ENCODE peak calls at places on chromosome 14, in four cellular contexts. One of them, this sample, is unnamed.

GRCh38 chr14:105900398-105901160 is 374.2 kb downstream of the TMEM121 start:
- DNase-seq in GM12878: no peak
- DNase-seq in HepG2: no peak
- DNase-seq in WTC11: peak; percentile 2
- DNase-seq in this sample: peak; percentile 2

GRCh38 chr14:75673345-75673744 is 12.3 kb downstream of the TTLL5 start:
- DNase-seq in HepG2: no peak
- DNase-seq in GM12878: peak; percentile 39
- DNase-seq in WTC11: no peak
- DNase-seq in this sample: no peak

GRCh38 chr14:67240978-67241415 is 238 bp upstream of the PALS1 start:
- DNase-seq in WTC11: peak; percentile 95
- DNase-seq in GM12878: peak; percentile 71
- DNase-seq in HepG2: peak; percentile 90
- DNase-seq in this sample: peak; percentile 92

GRCh38 chr14:86527312-86527711 is 997.4 kb downstream of the FLRT2 start:
- DNase-seq in GM12878: no peak
- DNase-seq in WTC11: no peak
- DNase-seq in HepG2: no peak
- DNase-seq in this sample: no peak

GRCh38 chr14:86790408-86791364 is 1202.3 kb downstream of the GALC start:
- DNase-seq in HepG2: peak; percentile 42
- DNase-seq in GM12878: no peak
- DNase-seq in WTC11: no peak
- DNase-seq in this sample: no peak

GRCh38 chr14:67413806-67414769 is 2.1 kb upstream of the PLEK2 start:
- DNase-seq in WTC11: no peak
- DNase-seq in HepG2: peak; percentile 24
- DNase-seq in GM12878: no peak
- DNase-seq in this sample: peak; percentile 70

GRCh38 chr14:77707355-77707723 is 484 bp downstream of the ALKBH1 start:
- DNase-seq in GM12878: no peak
- DNase-seq in WTC11: no peak
- DNase-seq in HepG2: peak; percentile 14
- DNase-seq in this sample: peak; percentile 26

GRCh38 chr14:54696998-54697397 is 130.1 kb downstream of the SAMD4A start:
- DNase-seq in HepG2: no peak
- DNase-seq in GM12878: no peak
- DNase-seq in WTC11: no peak
- DNase-seq in this sample: no peak

GRCh38 chr14:73829526-73830431 is 21.9 kb upstream of the PTGR2 start:
- DNase-seq in HepG2: peak; percentile 45
- DNase-seq in WTC11: no peak
- DNase-seq in GM12878: peak; percentile 49
- DNase-seq in this sample: peak; percentile 32

GRCh38 chr14:95274283-95274682 is 45.4 kb downstream of the CLMN start:
- DNase-seq in GM12878: no peak
- DNase-seq in HepG2: no peak
- DNase-seq in WTC11: no peak
- DNase-seq in this sample: no peak

GRCh38 chr14:77316872-77317271 is 3.8 kb downstream of the POMT2 start:
- DNase-seq in WTC11: no peak
- DNase-seq in GM12878: no peak
- DNase-seq in HepG2: no peak
- DNase-seq in this sample: no peak

GRCh38 chr14:51581017-51581881 is 70.5 kb upstream of the FRMD6 start:
- DNase-seq in WTC11: no peak
- DNase-seq in HepG2: no peak
- DNase-seq in GM12878: no peak
- DNase-seq in this sample: no peak

GRCh38 chr14:91350813-91351507 is 66.7 kb downstream of the CCDC88C start:
- DNase-seq in WTC11: no peak
- DNase-seq in GM12878: peak; percentile 91
- DNase-seq in HepG2: no peak
- DNase-seq in this sample: no peak

GRCh38 chr14:24312736-24313507 is 1.6 kb downstream of the LTB4R start:
- DNase-seq in GM12878: no peak
- DNase-seq in WTC11: no peak
- DNase-seq in HepG2: no peak
- DNase-seq in this sample: no peak

GRCh38 chr14:52824479-52824878 is 33.1 kb upstream of the GNPNAT1 start:
- DNase-seq in HepG2: no peak
- DNase-seq in GM12878: no peak
- DNase-seq in WTC11: no peak
- DNase-seq in this sample: no peak

GRCh38 chr14:89425931-89426330 is 8.9 kb upstream of the FOXN3 start:
- DNase-seq in WTC11: no peak
- DNase-seq in HepG2: peak; percentile 41
- DNase-seq in GM12878: peak; percentile 85
- DNase-seq in this sample: no peak

GRCh38 chr14:27427796-27428195 is 830.0 kb upstream of the NOVA1 start:
- DNase-seq in WTC11: no peak
- DNase-seq in HepG2: no peak
- DNase-seq in GM12878: no peak
- DNase-seq in this sample: no peak

GRCh38 chr14:95156153-95156764 is 1.1 kb downstream of the DICER1 start:
- DNase-seq in WTC11: no peak
- DNase-seq in HepG2: no peak
- DNase-seq in GM12878: no peak
- DNase-seq in this sample: no peak

GRCh38 chr14:23186913-23187654 is 3.6 kb upstream of the SLC7A8 start:
- DNase-seq in WTC11: no peak
- DNase-seq in GM12878: peak; percentile 5
- DNase-seq in HepG2: peak; percentile 78
- DNase-seq in this sample: peak; percentile 71

GRCh38 chr14:45332360-45332988 is 79.5 kb upstream of the MIS18BP1 start:
- DNase-seq in HepG2: no peak
- DNase-seq in GM12878: no peak
- DNase-seq in WTC11: no peak
- DNase-seq in this sample: no peak

GRCh38 chr14:75156901-75157300 is 19.5 kb downstream of the TMED10 start:
- DNase-seq in WTC11: no peak
- DNase-seq in GM12878: no peak
- DNase-seq in HepG2: no peak
- DNase-seq in this sample: no peak

GRCh38 chr14:49427117-49427516 is 159.1 kb downstream of the RPS29 start:
- DNase-seq in GM12878: no peak
- DNase-seq in WTC11: no peak
- DNase-seq in HepG2: no peak
- DNase-seq in this sample: no peak

GRCh38 chr14:45649051-45649450 is 396.0 kb upstream of the MIS18BP1 start:
- DNase-seq in HepG2: no peak
- DNase-seq in GM12878: no peak
- DNase-seq in WTC11: no peak
- DNase-seq in this sample: no peak

GRCh38 chr14:81252278-81252677 is 31.5 kb upstream of the GTF2A1 start:
- DNase-seq in WTC11: no peak
- DNase-seq in HepG2: no peak
- DNase-seq in GM12878: no peak
- DNase-seq in this sample: no peak

GRCh38 chr14:32744811-32745445 is 193.8 kb upstream of the NPAS3 start:
- DNase-seq in HepG2: no peak
- DNase-seq in WTC11: no peak
- DNase-seq in GM12878: no peak
- DNase-seq in this sample: no peak

GRCh38 chr14:75881986-75882385 is 99.8 kb downstream of the TGFB3 start:
- DNase-seq in HepG2: no peak
- DNase-seq in WTC11: no peak
- DNase-seq in GM12878: no peak
- DNase-seq in this sample: no peak

GRCh38 chr14:56816575-56817391 is 6.5 kb upstream of the OTX2 start:
- DNase-seq in HepG2: no peak
- DNase-seq in GM12878: no peak
- DNase-seq in WTC11: peak; percentile 65
- DNase-seq in this sample: no peak

DNA sequence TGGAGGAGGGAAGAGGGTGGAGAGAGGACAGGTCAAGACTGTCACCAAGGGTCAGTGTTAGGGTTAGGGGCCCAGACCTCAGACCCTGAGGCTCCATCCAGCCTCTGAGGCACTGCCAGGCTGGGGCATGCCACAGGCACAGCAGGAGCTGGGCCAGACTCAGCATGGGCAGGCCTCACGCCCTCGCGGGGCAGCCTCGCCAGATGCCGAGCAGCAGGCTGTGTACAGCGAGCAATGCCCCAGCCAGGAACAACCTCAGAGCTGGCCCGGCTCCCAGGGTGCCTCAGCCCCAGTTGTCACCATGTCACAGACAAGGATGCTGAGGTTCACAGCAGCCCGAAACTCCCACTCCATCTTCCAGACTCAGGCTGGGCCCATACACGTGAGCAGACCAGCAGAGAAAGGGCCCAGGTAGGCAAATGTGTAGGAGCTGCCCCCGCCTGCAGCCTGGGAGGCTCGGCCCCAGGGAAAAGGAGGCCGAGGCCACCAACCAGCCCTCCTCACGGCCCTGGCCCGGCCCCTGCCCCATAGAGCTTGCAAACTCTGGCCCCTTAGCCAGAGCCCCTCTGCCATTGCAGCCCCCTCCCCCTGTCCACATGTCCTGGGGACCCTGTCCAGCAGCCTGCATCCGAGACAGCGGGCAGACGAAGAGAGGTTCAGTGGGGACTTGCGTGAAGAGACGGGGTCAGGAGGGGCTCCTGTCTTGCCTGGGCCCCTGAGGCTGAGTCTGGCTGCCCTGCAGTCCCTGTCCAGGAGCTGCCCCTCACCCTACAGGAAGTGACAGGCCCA is 7.5 kb downstream of the C14orf180 start:
- DNase-seq in HepG2: no peak
- DNase-seq in GM12878: no peak
- DNase-seq in WTC11: no peak
- DNase-seq in this sample: no peak
- TF ChIP-seq CREM in HepG2: no peak
- TF ChIP-seq CREM in GM12878: no peak
- TF ChIP-seq CREM in WTC11: no peak
- TF ChIP-seq CREM in this sample: no peak

GRCh38 chr14:93132472-93133065 is 16.8 kb upstream of the ITPK1 start:
- DNase-seq in GM12878: no peak
- DNase-seq in WTC11: no peak
- DNase-seq in HepG2: peak; percentile 70
- DNase-seq in this sample: peak; percentile 13
- TF ChIP-seq CREM in GM12878: no peak
- TF ChIP-seq CREM in WTC11: no peak
- TF ChIP-seq CREM in HepG2: no peak
- TF ChIP-seq CREM in this sample: no peak

GRCh38 chr14:99257673-99258221 is 14.2 kb downstream of the BCL11B start:
- DNase-seq in GM12878: no peak
- DNase-seq in HepG2: no peak
- DNase-seq in WTC11: no peak
- DNase-seq in this sample: no peak
- TF ChIP-seq CREM in GM12878: no peak
- TF ChIP-seq CREM in HepG2: no peak
- TF ChIP-seq CREM in WTC11: no peak
- TF ChIP-seq CREM in this sample: no peak

GRCh38 chr14:101907619-101908018 is 56.8 kb upstream of the DYNC1H1 start:
- DNase-seq in WTC11: no peak
- DNase-seq in GM12878: no peak
- DNase-seq in HepG2: no peak
- DNase-seq in this sample: no peak
- TF ChIP-seq CREM in WTC11: no peak
- TF ChIP-seq CREM in GM12878: no peak
- TF ChIP-seq CREM in HepG2: no peak
- TF ChIP-seq CREM in this sample: no peak

DNA sequence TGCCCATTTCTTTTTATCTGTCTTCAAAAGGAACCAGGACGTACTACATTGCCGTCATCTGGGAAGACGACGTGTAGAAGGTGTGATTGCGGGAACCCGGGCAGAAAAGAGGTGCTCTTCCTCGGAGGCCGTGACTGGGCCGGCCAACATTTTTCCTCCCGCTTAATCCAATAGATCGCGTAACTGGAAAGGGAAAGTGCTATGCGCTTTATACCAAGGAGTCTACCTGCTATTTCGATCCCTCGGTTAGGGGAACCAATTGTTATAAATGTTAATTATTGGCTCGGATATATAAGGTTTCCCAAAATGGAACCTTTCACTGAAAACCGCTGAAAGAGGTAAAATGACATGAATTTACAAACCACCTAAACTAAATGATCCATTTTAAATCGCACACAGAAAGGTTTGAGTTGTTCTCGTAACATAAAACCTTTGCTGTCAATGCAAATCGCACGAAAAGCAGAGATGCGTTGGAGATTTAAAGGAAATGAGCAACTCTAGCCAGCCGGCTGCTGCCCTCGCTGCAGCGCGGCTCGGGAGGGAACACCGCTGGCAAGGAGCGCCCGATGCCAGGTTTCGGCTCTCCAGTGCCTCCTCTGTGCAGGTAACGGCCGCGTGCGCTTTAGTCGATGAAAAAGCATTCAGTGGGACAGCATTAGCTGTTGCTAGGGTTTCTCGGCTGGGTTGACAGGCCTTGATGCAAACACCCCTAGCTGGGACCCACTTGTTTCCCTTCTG is 2.8 kb upstream of the SIX1 start:
- DNase-seq in WTC11: peak; percentile 53
- DNase-seq in GM12878: no peak
- DNase-seq in HepG2: no peak
- DNase-seq in this sample: no peak
- TF ChIP-seq CREM in WTC11: no peak
- TF ChIP-seq CREM in GM12878: no peak
- TF ChIP-seq CREM in HepG2: no peak
- TF ChIP-seq CREM in this sample: no peak

GRCh38 chr14:100556936-100557505 is 30.2 kb downstream of the BEGAIN start:
- DNase-seq in GM12878: no peak
- DNase-seq in HepG2: no peak
- DNase-seq in WTC11: no peak
- DNase-seq in this sample: peak; percentile 28

GRCh38 chr14:100556076-100556475 is 31.1 kb downstream of the BEGAIN start:
- DNase-seq in WTC11: no peak
- DNase-seq in GM12878: no peak
- DNase-seq in HepG2: no peak
- DNase-seq in this sample: peak; percentile 20

GRCh38 chr14:100558966-100559365 is 28.3 kb downstream of the BEGAIN start:
- DNase-seq in WTC11: no peak
- DNase-seq in HepG2: no peak
- DNase-seq in GM12878: no peak
- DNase-seq in this sample: no peak

GRCh38 chr14:100558226-100558625 is 29.0 kb downstream of the BEGAIN start:
- DNase-seq in HepG2: no peak
- DNase-seq in GM12878: no peak
- DNase-seq in WTC11: no peak
- DNase-seq in this sample: no peak

GRCh38 chr14:100557658-100558057 is 29.6 kb downstream of the BEGAIN start:
- DNase-seq in HepG2: no peak
- DNase-seq in GM12878: no peak
- DNase-seq in WTC11: no peak
- DNase-seq in this sample: no peak
- TF ChIP-seq CREM in HepG2: no peak
- TF ChIP-seq CREM in GM12878: no peak
- TF ChIP-seq CREM in WTC11: no peak
- TF ChIP-seq CREM in this sample: no peak

This sample was measured in K562.